ENCODE peak calls at places on chromosomes 2 and 18, in ten cellular contexts. One of them, this sample, is unnamed.
A peak's percentile ranks its signal among the peaks of the same experiment; 100 is the strongest.

GRCh38 chr2:118198268-118198667 is 110.0 kb downstream of the INSIG2 start:
- DNase-seq in tibial nerve: no peak
- DNase-seq in upper lobe of right lung: no peak
- DNase-seq in heart left ventricle: no peak
- DNase-seq in Peyer's patch: no peak
- DNase-seq in body of pancreas: no peak
- DNase-seq in neural progenitor cell: no peak
- DNase-seq in BE2C: no peak
- DNase-seq in tibial artery: no peak
- DNase-seq in fibroblast of lung: no peak
- DNase-seq in this sample: no peak

GRCh38 chr18:61893304-61893970 is 630 bp upstream of the RNF152 start:
- DNase-seq in fibroblast of lung: peak; percentile 48
- DNase-seq in heart left ventricle: peak; percentile 66
- DNase-seq in neural progenitor cell: peak; percentile 81
- DNase-seq in upper lobe of right lung: peak; percentile 74
- DNase-seq in body of pancreas: peak; percentile 34
- DNase-seq in tibial artery: peak; percentile 81
- DNase-seq in BE2C: peak; percentile 24
- DNase-seq in Peyer's patch: no peak
- DNase-seq in tibial nerve: no peak
- DNase-seq in this sample: peak; percentile 70

GRCh38 chr2:120934891-120935338 is 199.2 kb downstream of the GLI2 start:
- DNase-seq in fibroblast of lung: peak; percentile 96
- DNase-seq in upper lobe of right lung: no peak
- DNase-seq in Peyer's patch: no peak
- DNase-seq in body of pancreas: no peak
- DNase-seq in heart left ventricle: no peak
- DNase-seq in neural progenitor cell: no peak
- DNase-seq in BE2C: no peak
- DNase-seq in tibial nerve: peak; percentile 44
- DNase-seq in tibial artery: no peak
- DNase-seq in this sample: peak; percentile 48

GRCh38 chr2:105766300-105766866 is 21.7 kb downstream of the NCK2 start:
- DNase-seq in neural progenitor cell: no peak
- DNase-seq in body of pancreas: no peak
- DNase-seq in heart left ventricle: no peak
- DNase-seq in upper lobe of right lung: no peak
- DNase-seq in BE2C: no peak
- DNase-seq in Peyer's patch: peak; percentile 16
- DNase-seq in fibroblast of lung: no peak
- DNase-seq in tibial nerve: no peak
- DNase-seq in tibial artery: no peak
- DNase-seq in this sample: no peak

GRCh38 chr18:79924814-79925655 is 26.4 kb downstream of the SLC66A2 start:
- DNase-seq in BE2C: no peak
- DNase-seq in neural progenitor cell: no peak
- DNase-seq in Peyer's patch: no peak
- DNase-seq in upper lobe of right lung: peak; percentile 63
- DNase-seq in fibroblast of lung: no peak
- DNase-seq in tibial nerve: no peak
- DNase-seq in heart left ventricle: peak; percentile 29
- DNase-seq in tibial artery: peak; percentile 42
- DNase-seq in body of pancreas: peak; percentile 85
- DNase-seq in this sample: peak; percentile 63

GRCh38 chr2:59888015-59888414 is 665.4 kb downstream of the BCL11A start:
- DNase-seq in body of pancreas: no peak
- DNase-seq in heart left ventricle: no peak
- DNase-seq in neural progenitor cell: no peak
- DNase-seq in upper lobe of right lung: no peak
- DNase-seq in BE2C: no peak
- DNase-seq in fibroblast of lung: no peak
- DNase-seq in tibial artery: no peak
- DNase-seq in Peyer's patch: peak; percentile 61
- DNase-seq in tibial nerve: no peak
- DNase-seq in this sample: no peak

GRCh38 chr18:47075098-47075883 is 39.9 kb upstream of the ELOA2 start:
- DNase-seq in neural progenitor cell: no peak
- DNase-seq in BE2C: no peak
- DNase-seq in fibroblast of lung: peak; percentile 22
- DNase-seq in body of pancreas: no peak
- DNase-seq in tibial artery: no peak
- DNase-seq in heart left ventricle: no peak
- DNase-seq in upper lobe of right lung: no peak
- DNase-seq in tibial nerve: no peak
- DNase-seq in Peyer's patch: no peak
- DNase-seq in this sample: no peak

GRCh38 chr2:160145471-160145870 is 54.6 kb downstream of the ITGB6 start:
- DNase-seq in tibial nerve: no peak
- DNase-seq in tibial artery: no peak
- DNase-seq in heart left ventricle: no peak
- DNase-seq in BE2C: no peak
- DNase-seq in neural progenitor cell: no peak
- DNase-seq in Peyer's patch: no peak
- DNase-seq in body of pancreas: no peak
- DNase-seq in fibroblast of lung: no peak
- DNase-seq in upper lobe of right lung: no peak
- DNase-seq in this sample: no peak

GRCh38 chr2:98324181-98324580 is 22.1 kb upstream of the CNGA3 start:
- DNase-seq in body of pancreas: no peak
- DNase-seq in fibroblast of lung: peak; percentile 54
- DNase-seq in tibial artery: no peak
- DNase-seq in tibial nerve: no peak
- DNase-seq in BE2C: no peak
- DNase-seq in Peyer's patch: no peak
- DNase-seq in neural progenitor cell: no peak
- DNase-seq in heart left ventricle: no peak
- DNase-seq in upper lobe of right lung: no peak
- DNase-seq in this sample: no peak

DNA sequence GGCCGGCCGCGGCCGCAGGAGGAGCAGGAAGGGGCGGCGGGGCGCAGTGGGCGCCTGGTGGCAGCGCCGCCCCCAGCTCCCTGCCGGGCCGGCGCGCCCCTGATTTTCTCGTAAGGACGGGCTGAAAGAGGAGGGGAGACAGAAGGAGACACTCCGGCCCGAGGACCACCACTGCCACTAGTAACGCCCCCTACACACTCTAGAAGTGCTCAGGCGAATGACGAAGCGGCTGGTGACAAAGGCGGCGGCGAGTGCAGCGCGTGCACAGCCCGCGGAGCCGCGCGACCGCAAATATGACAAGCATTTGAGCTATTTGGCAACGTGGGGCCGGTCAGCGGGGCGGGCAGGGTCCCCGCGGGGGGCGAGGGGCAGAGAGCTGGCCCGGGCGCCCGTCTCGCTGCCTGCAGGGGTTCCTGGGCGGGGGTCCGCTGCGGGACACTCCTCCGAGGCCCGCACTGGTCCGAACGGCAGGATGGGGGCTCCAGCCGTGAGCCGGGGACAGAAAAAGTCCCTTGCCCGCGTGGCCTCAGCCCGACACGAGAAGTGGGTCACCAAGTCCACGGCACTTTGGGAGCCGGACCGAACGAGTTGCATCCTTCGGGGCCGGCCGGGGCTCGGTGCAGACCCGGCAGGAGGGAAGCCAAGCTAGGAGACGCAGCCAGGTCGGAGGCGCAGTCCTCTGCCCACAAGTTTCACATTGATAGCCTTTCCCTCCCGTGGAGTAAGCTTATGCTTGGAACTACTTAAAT is 524 bp upstream of the SERTAD2 start:
- DNase-seq in neural progenitor cell: peak; percentile 92
- DNase-seq in upper lobe of right lung: peak; percentile 93
- DNase-seq in fibroblast of lung: peak; percentile 88
- DNase-seq in tibial artery: peak; percentile 88
- DNase-seq in Peyer's patch: peak; percentile 43
- DNase-seq in BE2C: peak; percentile 64
- DNase-seq in heart left ventricle: peak; percentile 80
- DNase-seq in body of pancreas: peak; percentile 80
- DNase-seq in tibial nerve: peak; percentile 70
- DNase-seq in this sample: peak; percentile 73
- H3K4me1 ChIP-seq in neural progenitor cell: peaks cover 42% of the 10 kb centered on the region
- H3K4me1 ChIP-seq in upper lobe of right lung: peaks cover 41% of the 10 kb centered on the region
- H3K4me1 ChIP-seq in fibroblast of lung: peaks cover 16% of the 10 kb centered on the region
- H3K4me1 ChIP-seq in tibial artery: peaks cover 24% of the 10 kb centered on the region
- H3K4me1 ChIP-seq in Peyer's patch: peaks cover 31% of the 10 kb centered on the region
- H3K4me1 ChIP-seq in BE2C: no peaks in the 10 kb centered on the region
- H3K4me1 ChIP-seq in heart left ventricle: no peaks in the 10 kb centered on the region
- H3K4me1 ChIP-seq in body of pancreas: peaks cover 40% of the 10 kb centered on the region
- H3K4me1 ChIP-seq in tibial nerve: no peaks in the 10 kb centered on the region
- H3K4me1 ChIP-seq in this sample: no peaks in the 10 kb centered on the region

GRCh38 chr2:200376422-200377142 is 70.1 kb downstream of the SPATS2L start:
- DNase-seq in Peyer's patch: no peak
- DNase-seq in heart left ventricle: no peak
- DNase-seq in fibroblast of lung: no peak
- DNase-seq in body of pancreas: no peak
- DNase-seq in tibial nerve: no peak
- DNase-seq in neural progenitor cell: no peak
- DNase-seq in upper lobe of right lung: no peak
- DNase-seq in BE2C: no peak
- DNase-seq in tibial artery: no peak
- DNase-seq in this sample: no peak

GRCh38 chr2:200377774-200378336 is 71.4 kb downstream of the SPATS2L start:
- DNase-seq in fibroblast of lung: no peak
- DNase-seq in tibial artery: no peak
- DNase-seq in Peyer's patch: no peak
- DNase-seq in upper lobe of right lung: no peak
- DNase-seq in body of pancreas: peak; percentile 48
- DNase-seq in BE2C: no peak
- DNase-seq in heart left ventricle: no peak
- DNase-seq in neural progenitor cell: no peak
- DNase-seq in tibial nerve: no peak
- DNase-seq in this sample: no peak

GRCh38 chr2:200379481-200380120 is 73.1 kb downstream of the SPATS2L start:
- DNase-seq in tibial artery: no peak
- DNase-seq in neural progenitor cell: peak; percentile 69
- DNase-seq in upper lobe of right lung: no peak
- DNase-seq in BE2C: no peak
- DNase-seq in fibroblast of lung: no peak
- DNase-seq in Peyer's patch: no peak
- DNase-seq in body of pancreas: no peak
- DNase-seq in heart left ventricle: no peak
- DNase-seq in tibial nerve: no peak
- DNase-seq in this sample: no peak

GRCh38 chr2:200378652-200379290 is 72.3 kb downstream of the SPATS2L start:
- DNase-seq in neural progenitor cell: peak; percentile 33
- DNase-seq in fibroblast of lung: peak; percentile 86
- DNase-seq in body of pancreas: no peak
- DNase-seq in tibial nerve: no peak
- DNase-seq in heart left ventricle: no peak
- DNase-seq in BE2C: no peak
- DNase-seq in upper lobe of right lung: no peak
- DNase-seq in tibial artery: no peak
- DNase-seq in Peyer's patch: no peak
- DNase-seq in this sample: no peak

DNA sequence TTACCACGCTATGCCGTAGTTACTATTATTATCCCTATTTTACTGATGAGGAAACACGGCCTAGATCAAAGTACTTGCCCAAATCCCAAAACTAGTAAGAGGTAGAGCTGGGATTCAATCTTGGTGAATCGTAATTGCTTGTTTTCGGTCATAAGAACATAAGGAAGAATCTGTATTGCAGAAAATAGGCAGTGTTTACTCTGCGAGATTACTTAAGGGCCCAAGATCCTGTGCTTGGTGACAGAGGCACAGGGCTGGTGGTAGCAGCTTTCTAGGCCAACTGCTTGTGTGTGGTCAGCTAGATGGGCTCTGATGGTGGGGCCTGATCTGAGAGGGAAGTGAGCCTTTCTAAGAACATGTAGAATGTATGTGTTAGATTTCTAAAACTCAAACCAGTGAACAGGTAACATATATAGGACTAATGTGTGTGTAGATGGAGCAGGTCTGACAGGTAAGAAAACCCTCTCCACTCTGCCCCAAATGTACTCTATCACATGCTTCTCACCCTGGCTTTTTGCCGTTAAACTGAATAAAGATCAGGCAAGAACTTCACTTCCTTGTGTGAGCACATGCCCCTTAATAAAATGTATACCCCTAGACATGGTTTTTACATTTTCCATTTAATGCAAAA is 70.8 kb downstream of the SPATS2L start:
- DNase-seq in fibroblast of lung: no peak
- DNase-seq in neural progenitor cell: no peak
- DNase-seq in upper lobe of right lung: no peak
- DNase-seq in heart left ventricle: no peak
- DNase-seq in BE2C: no peak
- DNase-seq in tibial nerve: no peak
- DNase-seq in Peyer's patch: no peak
- DNase-seq in body of pancreas: no peak
- DNase-seq in tibial artery: no peak
- DNase-seq in this sample: no peak
- H3K4me1 ChIP-seq in fibroblast of lung: peaks cover 40% of the 10 kb centered on the region
- H3K4me1 ChIP-seq in neural progenitor cell: peaks cover 39% of the 10 kb centered on the region
- H3K4me1 ChIP-seq in upper lobe of right lung: peaks cover 63% of the 10 kb centered on the region
- H3K4me1 ChIP-seq in heart left ventricle: no peaks in the 10 kb centered on the region
- H3K4me1 ChIP-seq in BE2C: peaks cover 33% of the 10 kb centered on the region
- H3K4me1 ChIP-seq in tibial nerve: peaks cover 4% of the 10 kb centered on the region
- H3K4me1 ChIP-seq in Peyer's patch: peaks cover 54% of the 10 kb centered on the region
- H3K4me1 ChIP-seq in body of pancreas: peaks cover 57% of the 10 kb centered on the region
- H3K4me1 ChIP-seq in tibial artery: peaks cover 37% of the 10 kb centered on the region
- H3K4me1 ChIP-seq in this sample: peaks cover 7% of the 10 kb centered on the region

DNA sequence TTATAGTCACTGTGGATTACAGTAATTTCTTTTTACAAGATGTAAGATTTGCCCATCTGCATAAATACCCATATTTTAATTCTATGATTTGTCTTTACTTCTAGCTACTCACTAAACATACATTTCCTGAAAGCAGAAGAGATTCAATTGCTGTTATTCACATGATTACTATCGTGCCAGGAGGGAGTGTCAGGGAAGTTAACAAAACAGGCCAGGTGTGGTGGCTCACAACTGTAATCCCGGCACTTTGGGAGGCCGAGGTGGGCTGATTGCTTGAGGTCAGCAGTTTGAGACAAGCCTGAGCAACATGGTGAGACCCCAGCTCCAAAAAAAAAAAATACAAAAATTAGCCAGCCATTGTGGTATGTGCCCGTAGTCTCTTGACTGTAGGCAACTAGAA is 33.8 kb downstream of the PRKCE start:
- DNase-seq in heart left ventricle: no peak
- DNase-seq in upper lobe of right lung: no peak
- DNase-seq in BE2C: no peak
- DNase-seq in tibial nerve: no peak
- DNase-seq in tibial artery: no peak
- DNase-seq in Peyer's patch: no peak
- DNase-seq in neural progenitor cell: no peak
- DNase-seq in body of pancreas: no peak
- DNase-seq in fibroblast of lung: no peak
- DNase-seq in this sample: no peak
- H3K4me1 ChIP-seq in heart left ventricle: peaks cover 8% of the 10 kb centered on the region
- H3K4me1 ChIP-seq in upper lobe of right lung: peaks cover 25% of the 10 kb centered on the region
- H3K4me1 ChIP-seq in BE2C: peaks cover 73% of the 10 kb centered on the region
- H3K4me1 ChIP-seq in tibial nerve: no peaks in the 10 kb centered on the region
- H3K4me1 ChIP-seq in tibial artery: peaks cover 21% of the 10 kb centered on the region
- H3K4me1 ChIP-seq in Peyer's patch: peaks cover 25% of the 10 kb centered on the region
- H3K4me1 ChIP-seq in neural progenitor cell: peaks cover 9% of the 10 kb centered on the region
- H3K4me1 ChIP-seq in body of pancreas: peaks cover 34% of the 10 kb centered on the region
- H3K4me1 ChIP-seq in fibroblast of lung: peaks cover 6% of the 10 kb centered on the region
- H3K4me1 ChIP-seq in this sample: no peaks in the 10 kb centered on the region

DNA sequence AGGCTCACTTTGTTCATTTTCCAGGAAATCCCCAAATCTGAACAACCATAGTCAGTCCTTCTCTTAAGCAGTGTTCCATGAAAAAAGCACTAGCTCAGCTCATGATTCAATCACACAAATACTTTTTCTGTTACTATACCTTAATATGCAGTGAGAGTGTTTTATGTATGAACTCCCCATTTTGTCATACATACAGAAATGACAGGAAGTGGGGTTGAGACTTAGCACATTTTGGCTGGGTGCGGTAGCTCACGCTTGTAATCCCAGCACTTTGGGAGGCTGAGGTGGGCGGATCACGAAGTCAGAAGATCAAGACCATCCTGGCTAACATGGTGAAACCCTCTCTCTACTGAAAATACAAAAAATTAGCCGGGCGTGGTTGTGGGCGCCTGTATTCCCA is 55.2 kb upstream of the DTNB start:
- DNase-seq in tibial nerve: no peak
- DNase-seq in neural progenitor cell: no peak
- DNase-seq in heart left ventricle: no peak
- DNase-seq in Peyer's patch: no peak
- DNase-seq in tibial artery: no peak
- DNase-seq in body of pancreas: no peak
- DNase-seq in fibroblast of lung: no peak
- DNase-seq in BE2C: no peak
- DNase-seq in upper lobe of right lung: no peak
- DNase-seq in this sample: no peak
- H3K4me1 ChIP-seq in tibial nerve: no peaks in the 10 kb centered on the region
- H3K4me1 ChIP-seq in neural progenitor cell: peaks cover 5% of the 10 kb centered on the region
- H3K4me1 ChIP-seq in heart left ventricle: no peaks in the 10 kb centered on the region
- H3K4me1 ChIP-seq in Peyer's patch: no peaks in the 10 kb centered on the region
- H3K4me1 ChIP-seq in tibial artery: no peaks in the 10 kb centered on the region
- H3K4me1 ChIP-seq in body of pancreas: no peaks in the 10 kb centered on the region
- H3K4me1 ChIP-seq in fibroblast of lung: no peaks in the 10 kb centered on the region
- H3K4me1 ChIP-seq in BE2C: no peaks in the 10 kb centered on the region
- H3K4me1 ChIP-seq in upper lobe of right lung: no peaks in the 10 kb centered on the region
- H3K4me1 ChIP-seq in this sample: no peaks in the 10 kb centered on the region

This sample was measured in uterus.